ENCODE peak calls at places on chromosomes 2 and 18, in five cellular contexts. O is H1, X is breast epithelium, F is endothelial cell of umbilical vein, U is Panc1. L is an unnamed sample.
A peak's percentile ranks its signal among the peaks of the same experiment; 100 is the strongest.

GRCh38 chr2:219272995-219273394 is 6.2 kb upstream of the DNAJB2 start:
- DNase-seq in O (no peak), X (no peak), F (no peak), U (no peak), L (no peak)

GRCh38 chr2:171411214-171411613 is 22.6 kb downstream of the METTL8 start:
- DNase-seq in O (no peak), X (no peak), F (no peak), U (no peak), L (no peak)

GRCh38 chr18:2715990-2716389 is 60.5 kb downstream of the SMCHD1 start:
- DNase-seq in O (no peak), X (no peak), F (no peak), U (no peak), L (no peak)

GRCh38 chr2:177106212-177106611 is 106.4 kb upstream of the HNRNPA3 start:
- DNase-seq in O (no peak), X (no peak), F (no peak), U (no peak), L (no peak)

GRCh38 chr2:68357608-68358337 is 7.3 kb upstream of the PLEK start:
- DNase-seq in O (peak; percentile 56), X (no peak), F (peak; percentile 57), U (no peak), L (no peak)

GRCh38 chr2:15726321-15727057 is 134.8 kb downstream of the DDX1 start:
- DNase-seq in O (no peak), X (no peak), F (no peak), U (no peak), L (no peak)

GRCh38 chr2:167017021-167017420 is 128.7 kb downstream of the XIRP2 start:
- DNase-seq in O (no peak), X (no peak), F (no peak), U (no peak), L (no peak)

GRCh38 chr18:75132931-75133525 is 75.9 kb downstream of the PTGR3 start:
- DNase-seq in O (peak; percentile 14), X (no peak), F (no peak), U (no peak), L (no peak)

GRCh38 chr2:172496096-172496709 is 59.7 kb upstream of the PDK1 start:
- DNase-seq in O (no peak), X (no peak), F (peak; percentile 31), U (no peak), L (peak; percentile 78)

GRCh38 chr2:109005686-109006204 is 16.7 kb upstream of the EDAR start:
- DNase-seq in O (no peak), X (no peak), F (no peak), U (no peak), L (no peak)

GRCh38 chr2:143451622-143452021 is 322.4 kb downstream of the ARHGAP15 start:
- DNase-seq in O (no peak), X (no peak), F (peak; percentile 81), U (no peak), L (no peak)

GRCh38 chr2:20468549-20469500 is 22.0 kb downstream of the RHOB start:
- DNase-seq in O (no peak), X (no peak), F (no peak), U (no peak), L (no peak)

GRCh38 chr2:138622606-138623005 is 121.0 kb downstream of the SPOPL start:
- DNase-seq in O (no peak), X (no peak), F (no peak), U (no peak), L (peak; percentile 34)

GRCh38 chr2:98892871-98893270 is 43.2 kb downstream of the CRACDL start:
- DNase-seq in O (no peak), X (no peak), F (no peak), U (no peak), L (no peak)

GRCh38 chr2:26591619-26592505 is 49.3 kb downstream of the CIB4 start:
- DNase-seq in O (peak; percentile 44), X (peak; percentile 33), F (no peak), U (no peak), L (no peak)

GRCh38 chr18:50135903-50136302 is 59.0 kb downstream of the MYO5B start:
- DNase-seq in O (no peak), X (no peak), F (no peak), U (no peak), L (no peak)

GRCh38 chr2:102235042-102235473 is 48.2 kb downstream of the IL1RL2 start:
- DNase-seq in O (peak; percentile 34), X (no peak), F (peak; percentile 16), U (no peak), L (peak; percentile 85)

GRCh38 chr18:38301621-38302020 is 736.0 kb upstream of the CELF4 start:
- DNase-seq in O (no peak), X (no peak), F (no peak), U (no peak), L (no peak)

GRCh38 chr18:46624127-46624526 is 32.9 kb downstream of the LOXHD1 start:
- DNase-seq in O (peak; percentile 33), X (no peak), F (no peak), U (no peak), L (peak; percentile 66)

GRCh38 chr18:39313992-39314391 is 1748.4 kb upstream of the CELF4 start:
- DNase-seq in O (no peak), X (no peak), F (peak; percentile 10), U (no peak), L (no peak)

GRCh38 chr18:702957-703659 is 9.3 kb downstream of the ENOSF1 start:
- DNase-seq in O (peak; percentile 23), X (no peak), F (peak; percentile 29), U (peak; percentile 32), L (no peak)
- H3K27ac ChIP-seq in O (no peak overlapping the region), X (peak overlapping the region; percentile 84), F (peak overlapping the region; percentile 50), U (no peak overlapping the region), L (peak overlapping the region; percentile 66)

GRCh38 chr2:207805566-207806226 is 36.0 kb upstream of the FZD5 start:
- DNase-seq in O (no peak), X (no peak), F (no peak), U (no peak), L (no peak)

GRCh38 chr2:207802650-207803049 is 32.9 kb upstream of the FZD5 start:
- DNase-seq in O (no peak), X (no peak), F (no peak), U (no peak), L (no peak)

GRCh38 chr2:207796585-207797350 is 27.1 kb upstream of the FZD5 start:
- DNase-seq in O (peak; percentile 63), X (no peak), F (no peak), U (no peak), L (no peak)

GRCh38 chr2:207801259-207801658 is 31.6 kb upstream of the FZD5 start:
- DNase-seq in O (no peak), X (no peak), F (no peak), U (no peak), L (no peak)
- TF ChIP-seq POLR2AphosphoS5 in O (no peak), X (no peak), F (no peak), U (no peak), L (no peak)

GRCh38 chr18:76936877-76937276 is 114.5 kb downstream of the ZNF236 start:
- DNase-seq in O (no peak), X (no peak), F (no peak), U (no peak), L (no peak)

GRCh38 chr18:76941284-76941683 is 118.9 kb downstream of the ZNF236 start:
- DNase-seq in O (no peak), X (no peak), F (no peak), U (no peak), L (no peak)

GRCh38 chr18:76938619-76939018 is 116.3 kb downstream of the ZNF236 start:
- DNase-seq in O (no peak), X (no peak), F (no peak), U (no peak), L (no peak)

GRCh38 chr18:76935722-76936337 is 113.5 kb downstream of the ZNF236 start:
- DNase-seq in O (no peak), X (no peak), F (no peak), U (no peak), L (no peak)

DNA sequence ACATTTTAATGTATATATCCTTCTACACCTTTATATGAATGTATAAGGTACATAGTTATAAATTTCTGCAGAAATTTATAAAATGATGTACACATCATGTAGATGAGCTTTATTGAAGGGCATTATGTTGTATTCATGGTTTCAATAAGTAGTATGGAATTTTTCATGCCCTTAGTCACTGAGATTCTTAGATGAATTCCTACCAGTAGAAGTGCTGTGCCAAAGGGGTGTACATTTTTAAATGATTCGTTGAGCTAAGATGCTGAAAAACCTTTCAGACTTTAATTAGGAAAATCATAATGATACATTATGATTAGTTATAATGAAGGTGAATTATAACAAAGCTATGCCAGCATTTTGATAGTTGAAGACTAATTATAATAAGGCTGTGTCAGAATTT is 115.2 kb downstream of the ZNF236 start:
- DNase-seq in O (no peak), X (no peak), F (no peak), U (no peak), L (no peak)
- TF ChIP-seq CTCF in O (no peak), X (no peak), F (no peak), U (no peak), L (no peak)

GRCh38 chr2:120631241-120631640 is 104.4 kb upstream of the GLI2 start:
- DNase-seq in O (no peak), X (no peak), F (no peak), U (no peak), L (no peak)
- H3K27ac ChIP-seq in O (no peak overlapping the region), X (peak overlapping the region; percentile 91), F (no peak overlapping the region), U (no peak overlapping the region), L (no peak overlapping the region)

DNA sequence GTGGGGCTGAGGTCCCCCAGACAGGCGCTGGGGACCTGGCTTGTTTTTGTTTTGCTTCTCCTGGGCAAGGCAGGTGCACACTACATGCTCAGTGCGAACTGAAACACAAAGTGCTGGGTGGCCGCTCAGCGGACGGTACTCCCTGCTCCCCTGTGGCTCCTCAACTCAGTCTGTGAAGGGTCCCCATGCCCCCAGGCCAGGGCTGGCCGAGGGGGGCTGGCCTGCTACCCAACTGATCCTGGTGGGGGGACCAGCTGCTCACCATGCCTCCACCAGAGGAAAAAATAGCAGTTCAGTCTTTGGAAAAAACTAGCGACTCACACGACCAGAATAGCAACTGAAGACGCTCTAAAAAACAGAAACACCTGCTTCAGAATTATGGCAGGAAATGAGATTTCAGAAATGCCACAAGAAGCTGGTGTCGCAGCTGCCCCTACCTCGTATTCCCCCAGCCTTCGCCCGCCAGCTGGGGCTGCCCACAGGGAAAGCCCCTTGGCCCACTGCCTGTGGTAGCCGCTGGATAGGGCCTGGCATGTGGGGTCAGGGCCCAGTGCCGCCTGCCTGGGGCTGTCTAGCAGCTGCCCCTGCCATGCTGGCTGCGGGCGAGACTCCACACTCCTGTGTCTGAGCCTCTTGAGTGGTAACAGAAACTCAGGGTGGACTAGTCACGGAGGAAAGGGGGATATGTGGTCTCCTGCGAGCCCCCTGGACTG is 43.7 kb downstream of the MEX3C start:
- DNase-seq in O (no peak), X (no peak), F (no peak), U (no peak), L (peak; percentile 75)
- TF ChIP-seq POLR2AphosphoS5 in O (no peak), X (no peak), F (no peak), U (no peak), L (no peak)

GRCh38 chr18:32072321-32072720 is 19.4 kb upstream of the RNF138 start:
- DNase-seq in O (no peak), X (no peak), F (peak; percentile 14), U (no peak), L (no peak)
- TF ChIP-seq CTCF in O (no peak), X (peak; percentile 31), F (peak; percentile 34), U (peak; percentile 55), L (peak; percentile 46)

L was measured in esophagus muscularis mucosa.